ENCODE peak calls at places on chromosomes 7 and 10, in seven cellular contexts. X, J, K, Z, A, F and V are unnamed samples.

GRCh38 chr7:29278362-29279070 is 83.9 kb downstream of the CHN2 start:
- DNase-seq in X (no peak), J (no peak), K (no peak), Z (no peak), A (no peak), F (no peak), V (no peak)

GRCh38 chr7:23020742-23021401 is 6.9 kb upstream of the HYCC1 start:
- DNase-seq in X (peak), J (peak), K (peak), Z (no peak), A (peak), F (peak), V (peak)

GRCh38 chr7:142303650-142304049 is 45.8 kb upstream of the PRSS58 start:
- DNase-seq in X (no peak), J (no peak), K (no peak), Z (no peak), A (peak), F (no peak), V (no peak)

GRCh38 chr10:88091490-88092061 is 228.2 kb downstream of the PTEN start:
- DNase-seq in X (no peak), J (no peak), K (no peak), Z (no peak), A (no peak), F (no peak), V (no peak)

GRCh38 chr7:16982640-16983103 is 100.9 kb upstream of the AGR3 start:
- DNase-seq in X (peak), J (peak), K (no peak), Z (no peak), A (peak), F (peak), V (no peak)

GRCh38 chr10:51358227-51358626 is 283.9 kb downstream of the PRKG1 start:
- DNase-seq in X (no peak), J (no peak), K (no peak), Z (no peak), A (no peak), F (no peak), V (no peak)

GRCh38 chr7:2465928-2466327 is 10.3 kb downstream of the GRIFIN start:
- DNase-seq in X (no peak), J (no peak), K (no peak), Z (no peak), A (no peak), F (no peak), V (no peak)

GRCh38 chr7:151813997-151814396 is 62.9 kb downstream of the PRKAG2 start:
- DNase-seq in X (no peak), J (no peak), K (no peak), Z (no peak), A (no peak), F (no peak), V (no peak)

GRCh38 chr10:126921974-126922525 is 16.8 kb downstream of the DOCK1 start:
- DNase-seq in X (peak), J (peak), K (peak), Z (no peak), A (peak), F (peak), V (no peak)

GRCh38 chr10:61847087-61847486 is 54.4 kb upstream of the ARID5B start:
- DNase-seq in X (no peak), J (peak), K (no peak), Z (no peak), A (no peak), F (no peak), V (no peak)

GRCh38 chr10:16835223-16835622 is 18.0 kb upstream of the RSU1 start:
- DNase-seq in X (no peak), J (no peak), K (no peak), Z (no peak), A (no peak), F (no peak), V (no peak)

GRCh38 chr7:29588900-29589696 is 25.5 kb downstream of the PRR15 start:
- DNase-seq in X (peak), J (peak), K (no peak), Z (peak), A (peak), F (peak), V (no peak)

GRCh38 chr7:111274882-111275281 is 184.0 kb downstream of the LRRN3 start:
- DNase-seq in X (peak), J (peak), K (no peak), Z (no peak), A (no peak), F (peak), V (no peak)

GRCh38 chr7:118250860-118251494 is 26.5 kb downstream of the ANKRD7 start:
- DNase-seq in X (no peak), J (peak), K (no peak), Z (no peak), A (no peak), F (no peak), V (no peak)

GRCh38 chr7:111931016-111931517 is 275.1 kb downstream of the DOCK4 start:
- DNase-seq in X (no peak), J (peak), K (no peak), Z (no peak), A (peak), F (peak), V (no peak)

GRCh38 chr7:80740778-80741545 is 102.5 kb downstream of the CD36 start:
- DNase-seq in X (peak), J (peak), K (no peak), Z (no peak), A (no peak), F (peak), V (no peak)

GRCh38 chr10:95475827-95476481 is 85.2 kb downstream of the SORBS1 start:
- DNase-seq in X (no peak), J (no peak), K (no peak), Z (peak), A (no peak), F (no peak), V (no peak)

GRCh38 chr10:86594535-86594934 is 59.8 kb upstream of the OPN4 start:
- DNase-seq in X (peak), J (peak), K (peak), Z (no peak), A (peak), F (peak), V (no peak)

GRCh38 chr7:135508853-135509588 is 881 bp downstream of the CNOT4 start:
- DNase-seq in X (no peak), J (peak), K (no peak), Z (peak), A (no peak), F (peak), V (no peak)

GRCh38 chr7:128948312-128948973 is 10.7 kb downstream of the IRF5 start:
- DNase-seq in X (peak), J (peak), K (no peak), Z (no peak), A (no peak), F (peak), V (no peak)

GRCh38 chr7:111324228-111324627 is 233.3 kb downstream of the LRRN3 start:
- DNase-seq in X (no peak), J (no peak), K (no peak), Z (no peak), A (no peak), F (no peak), V (no peak)

GRCh38 chr10:110311357-110311949 is 6.7 kb upstream of the SMNDC1 start:
- DNase-seq in X (peak), J (peak), K (no peak), Z (peak), A (peak), F (peak), V (no peak)

GRCh38 chr10:76111404-76111803 is 680.0 kb downstream of the LRMDA start:
- DNase-seq in X (no peak), J (no peak), K (no peak), Z (no peak), A (no peak), F (no peak), V (no peak)

GRCh38 chr7:6613706-6614105 is 1.7 kb upstream of the ZNF853 start:
- DNase-seq in X (no peak), J (no peak), K (no peak), Z (no peak), A (no peak), F (no peak), V (no peak)

GRCh38 chr10:19921300-19922140 is 105.3 kb downstream of the PLXDC2 start:
- DNase-seq in X (peak), J (peak), K (no peak), Z (no peak), A (no peak), F (peak), V (no peak)

GRCh38 chr10:103759100-103759781 is 96.1 kb downstream of the SH3PXD2A start:
- DNase-seq in X (peak), J (peak), K (peak), Z (peak), A (no peak), F (peak), V (peak)

GRCh38 chr10:97915761-97916160 is 66.1 kb downstream of the GOLGA7B start:
- DNase-seq in X (no peak), J (no peak), K (no peak), Z (no peak), A (no peak), F (no peak), V (no peak)

GRCh38 chr7:116317907-116318306 is 107.6 kb downstream of the TES start:
- DNase-seq in X (peak), J (peak), K (no peak), Z (no peak), A (no peak), F (no peak), V (no peak)

GRCh38 chr10:71112138-71112785 is 100.1 kb upstream of the UNC5B start:
- DNase-seq in X (no peak), J (no peak), K (no peak), Z (no peak), A (no peak), F (no peak), V (no peak)

GRCh38 chr7:150453186-150453585 is 2.8 kb downstream of the GIMAP8 start:
- DNase-seq in X (no peak), J (no peak), K (no peak), Z (no peak), A (no peak), F (no peak), V (no peak)

GRCh38 chr7:91446819-91447218 is 182.6 kb downstream of the FZD1 start:
- DNase-seq in X (no peak), J (no peak), K (no peak), Z (no peak), A (no peak), F (no peak), V (no peak)

GRCh38 chr10:47404446-47404845 is 20.4 kb upstream of the ZNF488 start:
- DNase-seq in X (no peak), J (no peak), K (peak), Z (no peak), A (no peak), F (no peak), V (no peak)

GRCh38 chr7:39838326-39838725 is 111.7 kb upstream of the CDK13 start:
- DNase-seq in X (no peak), J (peak), K (no peak), Z (peak), A (peak), F (peak), V (peak)

GRCh38 chr10:71829171-71829570 is 21.9 kb downstream of the PSAP start:
- DNase-seq in X (peak), J (peak), K (no peak), Z (no peak), A (no peak), F (peak), V (peak)

GRCh38 chr10:3433131-3433530 is 260.5 kb upstream of the PITRM1 start:
- DNase-seq in X (no peak), J (no peak), K (no peak), Z (no peak), A (no peak), F (no peak), V (no peak)

GRCh38 chr7:55534262-55534915 is 37.9 kb downstream of the VOPP1 start:
- DNase-seq in X (peak), J (peak), K (peak), Z (no peak), A (no peak), F (peak), V (peak)

DNA sequence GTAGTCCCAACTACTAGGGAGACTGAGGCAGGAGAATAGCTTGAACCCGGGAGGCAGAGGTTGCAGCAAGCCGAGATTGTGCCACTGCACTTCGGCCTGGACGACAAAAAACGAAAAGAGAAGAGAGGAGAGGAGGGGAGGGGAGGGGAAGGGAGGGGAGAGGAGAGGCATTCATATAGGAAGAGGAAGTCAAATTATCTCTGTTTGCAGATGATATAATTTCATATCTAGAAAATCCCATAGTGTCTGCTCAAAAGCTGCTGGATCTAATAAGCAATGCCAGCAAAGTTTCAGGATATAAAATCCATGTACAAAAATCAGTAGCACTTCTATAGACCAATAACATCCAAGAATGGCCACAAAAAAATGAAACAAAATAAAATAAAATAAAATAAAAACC is 120.3 kb downstream of the LMBR1 start:
- DNase-seq in X (no peak), J (no peak), K (no peak), Z (no peak), A (no peak), F (no peak), V (no peak)
- H3K4me3 ChIP-seq in X (no peak), J (no peak), K (no peak), Z (no peak), A (no peak), F (no peak), V (no peak)

GRCh38 chr7:138773817-138774216 is 24.0 kb upstream of the TMEM213 start:
- DNase-seq in X (no peak), J (no peak), K (no peak), Z (no peak), A (no peak), F (no peak), V (no peak)
- H3K4me3 ChIP-seq in X (no peak), J (no peak), K (no peak), Z (no peak), A (no peak), F (no peak), V (no peak)

DNA sequence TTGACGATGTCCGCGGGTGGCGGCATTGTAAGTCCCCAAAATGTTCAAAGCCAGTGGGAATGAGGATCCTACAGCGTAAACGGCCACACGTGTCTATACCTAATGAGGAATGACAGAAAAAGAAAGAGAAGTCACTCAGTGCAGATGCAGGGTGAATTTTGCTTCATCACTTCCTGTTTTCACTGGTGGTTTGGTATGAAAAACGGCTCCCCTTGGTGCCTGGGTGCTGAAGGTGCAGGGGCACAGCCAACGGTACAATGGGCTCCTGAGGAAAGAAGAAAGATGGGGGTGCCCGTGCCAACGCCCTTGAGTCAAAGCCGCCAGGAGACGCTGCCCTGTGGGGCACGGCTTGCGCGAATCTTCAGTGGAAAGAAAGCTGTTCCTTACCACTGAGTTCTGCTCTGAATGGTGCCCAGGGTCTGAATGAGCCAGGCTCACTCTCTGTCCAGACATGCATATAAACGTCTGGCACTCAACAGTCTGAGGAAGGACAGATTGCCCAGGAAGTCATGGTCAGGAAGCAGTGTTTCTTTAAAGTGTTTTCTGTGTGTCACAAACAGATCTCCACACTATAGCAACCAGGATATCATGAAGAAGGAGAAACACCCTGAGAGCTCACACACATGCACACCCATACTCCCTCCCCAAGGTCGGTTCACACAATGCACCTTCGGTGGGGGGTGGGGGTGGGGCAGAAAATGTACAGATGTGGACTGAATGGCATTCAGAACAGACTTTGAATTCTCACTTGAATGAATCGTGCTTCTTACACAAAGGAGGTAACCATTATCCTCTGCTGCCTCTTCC is 105.8 kb downstream of the ELMO1 start:
- DNase-seq in X (no peak), J (no peak), K (peak), Z (peak), A (no peak), F (no peak), V (no peak)
- H3K4me3 ChIP-seq in X (no peak), J (no peak), K (peak), Z (no peak), A (no peak), F (no peak), V (no peak)

GRCh38 chr7:130182990-130183389 is 22.2 kb downstream of the TMEM209 start:
- DNase-seq in X (no peak), J (no peak), K (no peak), Z (no peak), A (no peak), F (no peak), V (no peak)
- H3K4me3 ChIP-seq in X (no peak), J (no peak), K (no peak), Z (no peak), A (no peak), F (no peak), V (no peak)

GRCh38 chr10:79147796-79148451 is 79.2 kb downstream of the ZMIZ1 start:
- DNase-seq in X (no peak), J (no peak), K (no peak), Z (no peak), A (no peak), F (no peak), V (no peak)
- H3K4me3 ChIP-seq in X (no peak), J (no peak), K (no peak), Z (no peak), A (no peak), F (no peak), V (no peak)

DNA sequence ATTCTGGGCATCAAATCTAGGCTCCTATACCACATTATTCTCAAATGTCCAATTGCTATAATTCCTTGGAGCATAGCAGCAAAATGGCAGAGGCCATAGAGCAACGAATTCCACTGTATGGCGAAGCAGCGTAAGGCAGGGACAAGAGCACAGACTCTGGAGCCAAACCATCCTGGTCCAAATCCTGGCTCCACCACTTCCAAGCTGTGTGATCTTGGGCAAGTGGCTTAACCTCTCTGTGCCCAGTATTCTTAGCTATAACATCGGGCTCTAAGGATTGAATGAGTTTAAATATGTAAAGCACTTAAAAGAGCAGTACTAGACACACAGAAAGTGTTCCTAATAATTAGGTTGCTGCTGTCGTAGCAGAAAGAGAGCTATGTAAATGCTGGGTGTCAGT is 56.2 kb downstream of the TACC2 start:
- DNase-seq in X (no peak), J (no peak), K (peak), Z (no peak), A (no peak), F (no peak), V (no peak)
- H3K4me3 ChIP-seq in X (no peak), J (no peak), K (no peak), Z (no peak), A (no peak), F (no peak), V (peak)